ENCODE peak calls at places on chromosomes 5 and 9, in nine cellular contexts. One of them, this sample, is unnamed.
A peak's percentile ranks its signal among the peaks of the same experiment; 100 is the strongest.

GRCh38 chr5:160064441-160064840 is 54.8 kb downstream of the PWWP2A start:
- DNase-seq in AG09319: no peak
- DNase-seq in cardiac muscle cell: no peak
- DNase-seq in HFF-Myc: no peak
- DNase-seq in kidney epithelial cell: no peak
- DNase-seq in left ventricle myocardium inferior: peak; percentile 26
- DNase-seq in GM12865: no peak
- DNase-seq in RWPE1: no peak
- DNase-seq in mucosa of descending colon: peak; percentile 85
- DNase-seq in this sample: no peak

GRCh38 chr9:98101868-98102273 is 17.2 kb downstream of the TRIM14 start:
- DNase-seq in AG09319: no peak
- DNase-seq in cardiac muscle cell: no peak
- DNase-seq in HFF-Myc: no peak
- DNase-seq in kidney epithelial cell: no peak
- DNase-seq in left ventricle myocardium inferior: no peak
- DNase-seq in GM12865: peak; percentile 98
- DNase-seq in RWPE1: no peak
- DNase-seq in mucosa of descending colon: peak; percentile 55
- DNase-seq in this sample: no peak

GRCh38 chr9:91119679-91120078 is 242.0 kb downstream of the AUH start:
- DNase-seq in AG09319: no peak
- DNase-seq in cardiac muscle cell: no peak
- DNase-seq in HFF-Myc: no peak
- DNase-seq in kidney epithelial cell: no peak
- DNase-seq in left ventricle myocardium inferior: no peak
- DNase-seq in GM12865: no peak
- DNase-seq in RWPE1: peak; percentile 81
- DNase-seq in mucosa of descending colon: no peak
- DNase-seq in this sample: no peak

GRCh38 chr5:176659440-176659839 is 12.2 kb downstream of the TSPAN17 start:
- DNase-seq in AG09319: no peak
- DNase-seq in cardiac muscle cell: no peak
- DNase-seq in HFF-Myc: no peak
- DNase-seq in kidney epithelial cell: no peak
- DNase-seq in left ventricle myocardium inferior: no peak
- DNase-seq in GM12865: no peak
- DNase-seq in RWPE1: no peak
- DNase-seq in mucosa of descending colon: no peak
- DNase-seq in this sample: no peak

GRCh38 chr5:121969660-121970295 is 8.0 kb downstream of the SRFBP1 start:
- DNase-seq in AG09319: no peak
- DNase-seq in cardiac muscle cell: no peak
- DNase-seq in HFF-Myc: no peak
- DNase-seq in kidney epithelial cell: no peak
- DNase-seq in left ventricle myocardium inferior: no peak
- DNase-seq in GM12865: no peak
- DNase-seq in RWPE1: no peak
- DNase-seq in mucosa of descending colon: no peak
- DNase-seq in this sample: no peak

GRCh38 chr5:176151286-176151685 is 86.9 kb upstream of the SIMC1 start:
- DNase-seq in AG09319: no peak
- DNase-seq in cardiac muscle cell: no peak
- DNase-seq in HFF-Myc: no peak
- DNase-seq in kidney epithelial cell: peak; percentile 21
- DNase-seq in left ventricle myocardium inferior: no peak
- DNase-seq in GM12865: no peak
- DNase-seq in RWPE1: no peak
- DNase-seq in mucosa of descending colon: no peak
- DNase-seq in this sample: no peak

GRCh38 chr9:114409103-114409780 is 21.5 kb upstream of the AKNA start:
- DNase-seq in AG09319: peak; percentile 11
- DNase-seq in cardiac muscle cell: no peak
- DNase-seq in HFF-Myc: no peak
- DNase-seq in kidney epithelial cell: no peak
- DNase-seq in left ventricle myocardium inferior: no peak
- DNase-seq in GM12865: peak; percentile 60
- DNase-seq in RWPE1: no peak
- DNase-seq in mucosa of descending colon: no peak
- DNase-seq in this sample: no peak

GRCh38 chr5:175795959-175796358 is 75.4 kb upstream of the CPLX2 start:
- DNase-seq in AG09319: no peak
- DNase-seq in cardiac muscle cell: no peak
- DNase-seq in HFF-Myc: no peak
- DNase-seq in kidney epithelial cell: no peak
- DNase-seq in left ventricle myocardium inferior: no peak
- DNase-seq in GM12865: no peak
- DNase-seq in RWPE1: no peak
- DNase-seq in mucosa of descending colon: no peak
- DNase-seq in this sample: no peak

GRCh38 chr5:119478781-119479180 is 26.5 kb downstream of the HSD17B4 start:
- DNase-seq in AG09319: no peak
- DNase-seq in cardiac muscle cell: no peak
- DNase-seq in HFF-Myc: no peak
- DNase-seq in kidney epithelial cell: no peak
- DNase-seq in left ventricle myocardium inferior: no peak
- DNase-seq in GM12865: no peak
- DNase-seq in RWPE1: peak; percentile 26
- DNase-seq in mucosa of descending colon: no peak
- DNase-seq in this sample: no peak

GRCh38 chr5:66551920-66552319 is 44.3 kb upstream of the MAST4 start:
- DNase-seq in AG09319: no peak
- DNase-seq in cardiac muscle cell: no peak
- DNase-seq in HFF-Myc: no peak
- DNase-seq in kidney epithelial cell: no peak
- DNase-seq in left ventricle myocardium inferior: no peak
- DNase-seq in GM12865: no peak
- DNase-seq in RWPE1: no peak
- DNase-seq in mucosa of descending colon: no peak
- DNase-seq in this sample: no peak

GRCh38 chr5:101948615-101949014 is 347.5 kb downstream of the SLCO4C1 start:
- DNase-seq in AG09319: no peak
- DNase-seq in cardiac muscle cell: no peak
- DNase-seq in HFF-Myc: no peak
- DNase-seq in kidney epithelial cell: no peak
- DNase-seq in left ventricle myocardium inferior: no peak
- DNase-seq in GM12865: no peak
- DNase-seq in RWPE1: no peak
- DNase-seq in mucosa of descending colon: no peak
- DNase-seq in this sample: no peak

GRCh38 chr5:111535879-111536549 is 23.7 kb upstream of the STARD4 start:
- DNase-seq in AG09319: no peak
- DNase-seq in cardiac muscle cell: no peak
- DNase-seq in HFF-Myc: no peak
- DNase-seq in kidney epithelial cell: no peak
- DNase-seq in left ventricle myocardium inferior: no peak
- DNase-seq in GM12865: no peak
- DNase-seq in RWPE1: no peak
- DNase-seq in mucosa of descending colon: no peak
- DNase-seq in this sample: no peak

GRCh38 chr5:107486489-107486888 is 184.2 kb downstream of the EFNA5 start:
- DNase-seq in AG09319: no peak
- DNase-seq in cardiac muscle cell: no peak
- DNase-seq in HFF-Myc: no peak
- DNase-seq in kidney epithelial cell: no peak
- DNase-seq in left ventricle myocardium inferior: no peak
- DNase-seq in GM12865: peak; percentile 88
- DNase-seq in RWPE1: peak; percentile 75
- DNase-seq in mucosa of descending colon: no peak
- DNase-seq in this sample: no peak

GRCh38 chr9:81980568-81980967 is 8.0 kb upstream of the SPATA31D1 start:
- DNase-seq in AG09319: no peak
- DNase-seq in cardiac muscle cell: no peak
- DNase-seq in HFF-Myc: peak; percentile 17
- DNase-seq in kidney epithelial cell: no peak
- DNase-seq in left ventricle myocardium inferior: no peak
- DNase-seq in GM12865: no peak
- DNase-seq in RWPE1: no peak
- DNase-seq in mucosa of descending colon: no peak
- DNase-seq in this sample: peak; percentile 19

GRCh38 chr5:61604626-61605025 is 272.6 kb downstream of the ZSWIM6 start:
- DNase-seq in AG09319: no peak
- DNase-seq in cardiac muscle cell: no peak
- DNase-seq in HFF-Myc: no peak
- DNase-seq in kidney epithelial cell: no peak
- DNase-seq in left ventricle myocardium inferior: no peak
- DNase-seq in GM12865: no peak
- DNase-seq in RWPE1: peak; percentile 36
- DNase-seq in mucosa of descending colon: no peak
- DNase-seq in this sample: no peak

GRCh38 chr5:170551622-170552021 is 47.8 kb downstream of the KCNIP1 start:
- DNase-seq in AG09319: no peak
- DNase-seq in cardiac muscle cell: no peak
- DNase-seq in HFF-Myc: no peak
- DNase-seq in kidney epithelial cell: no peak
- DNase-seq in left ventricle myocardium inferior: no peak
- DNase-seq in GM12865: no peak
- DNase-seq in RWPE1: no peak
- DNase-seq in mucosa of descending colon: no peak
- DNase-seq in this sample: no peak
- TF ChIP-seq CTCF in AG09319: no peak
- TF ChIP-seq CTCF in cardiac muscle cell: no peak
- TF ChIP-seq CTCF in HFF-Myc: no peak
- TF ChIP-seq CTCF in kidney epithelial cell: no peak
- TF ChIP-seq CTCF in left ventricle myocardium inferior: no peak
- TF ChIP-seq CTCF in GM12865: no peak
- TF ChIP-seq CTCF in RWPE1: no peak
- TF ChIP-seq CTCF in mucosa of descending colon: no peak
- TF ChIP-seq CTCF in this sample: no peak

DNA sequence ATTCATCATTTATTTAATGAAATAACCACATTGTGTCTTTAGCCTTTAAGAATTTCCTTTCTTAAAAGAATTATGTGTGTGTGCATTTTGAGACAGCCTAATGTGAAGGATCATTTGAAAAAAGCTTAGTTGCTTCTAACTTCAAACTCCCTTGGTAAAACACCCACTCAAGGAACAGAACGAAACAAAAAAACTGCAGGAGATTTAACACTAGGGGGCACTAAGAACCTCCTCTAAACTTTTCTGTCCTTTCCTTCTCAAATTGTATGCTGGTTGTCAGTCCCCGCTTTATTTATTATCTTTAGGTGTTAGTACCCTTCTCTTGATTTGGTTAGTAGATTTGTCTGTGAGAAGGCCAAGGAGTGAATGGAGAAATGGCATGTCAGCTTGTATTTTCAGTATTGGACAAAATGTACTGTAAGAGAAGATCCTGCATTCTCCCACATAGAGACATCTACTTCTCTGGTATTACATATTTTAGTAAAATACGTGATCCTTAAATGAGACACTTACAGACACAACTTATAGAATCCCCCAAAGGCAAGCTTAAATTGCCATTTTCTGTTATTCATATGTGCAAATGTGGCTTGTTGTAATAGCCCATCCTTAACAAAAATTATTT is 229.7 kb downstream of the MRPS30 start:
- DNase-seq in AG09319: no peak
- DNase-seq in cardiac muscle cell: peak; percentile 63
- DNase-seq in HFF-Myc: no peak
- DNase-seq in kidney epithelial cell: no peak
- DNase-seq in left ventricle myocardium inferior: no peak
- DNase-seq in GM12865: peak; percentile 59
- DNase-seq in RWPE1: peak; percentile 34
- DNase-seq in mucosa of descending colon: peak; percentile 10
- DNase-seq in this sample: no peak
- TF ChIP-seq CTCF in AG09319: peak; percentile 52
- TF ChIP-seq CTCF in cardiac muscle cell: peak; percentile 52
- TF ChIP-seq CTCF in HFF-Myc: peak; percentile 41
- TF ChIP-seq CTCF in kidney epithelial cell: peak; percentile 60
- TF ChIP-seq CTCF in left ventricle myocardium inferior: peak; percentile 76
- TF ChIP-seq CTCF in GM12865: peak; percentile 55
- TF ChIP-seq CTCF in RWPE1: peak; percentile 86
- TF ChIP-seq CTCF in mucosa of descending colon: no peak
- TF ChIP-seq CTCF in this sample: peak; percentile 54

GRCh38 chr5:172556971-172557461 is 84.0 kb upstream of the NEURL1B start:
- DNase-seq in AG09319: no peak
- DNase-seq in cardiac muscle cell: peak; percentile 72
- DNase-seq in HFF-Myc: no peak
- DNase-seq in kidney epithelial cell: no peak
- DNase-seq in left ventricle myocardium inferior: peak; percentile 59
- DNase-seq in GM12865: no peak
- DNase-seq in RWPE1: no peak
- DNase-seq in mucosa of descending colon: no peak
- DNase-seq in this sample: no peak
- TF ChIP-seq CTCF in AG09319: no peak
- TF ChIP-seq CTCF in cardiac muscle cell: no peak
- TF ChIP-seq CTCF in HFF-Myc: no peak
- TF ChIP-seq CTCF in kidney epithelial cell: no peak
- TF ChIP-seq CTCF in left ventricle myocardium inferior: peak; percentile 37
- TF ChIP-seq CTCF in GM12865: no peak
- TF ChIP-seq CTCF in RWPE1: no peak
- TF ChIP-seq CTCF in mucosa of descending colon: no peak
- TF ChIP-seq CTCF in this sample: no peak

GRCh38 chr9:127676636-127677035 is 30.2 kb upstream of the CFAP157 start:
- DNase-seq in AG09319: no peak
- DNase-seq in cardiac muscle cell: no peak
- DNase-seq in HFF-Myc: no peak
- DNase-seq in kidney epithelial cell: no peak
- DNase-seq in left ventricle myocardium inferior: no peak
- DNase-seq in GM12865: no peak
- DNase-seq in RWPE1: no peak
- DNase-seq in mucosa of descending colon: no peak
- DNase-seq in this sample: no peak

GRCh38 chr9:127680226-127680625 is 26.6 kb upstream of the CFAP157 start:
- DNase-seq in AG09319: no peak
- DNase-seq in cardiac muscle cell: no peak
- DNase-seq in HFF-Myc: no peak
- DNase-seq in kidney epithelial cell: no peak
- DNase-seq in left ventricle myocardium inferior: no peak
- DNase-seq in GM12865: no peak
- DNase-seq in RWPE1: no peak
- DNase-seq in mucosa of descending colon: no peak
- DNase-seq in this sample: no peak

GRCh38 chr9:127680846-127681245 is 25.9 kb upstream of the CFAP157 start:
- DNase-seq in AG09319: no peak
- DNase-seq in cardiac muscle cell: no peak
- DNase-seq in HFF-Myc: no peak
- DNase-seq in kidney epithelial cell: no peak
- DNase-seq in left ventricle myocardium inferior: no peak
- DNase-seq in GM12865: no peak
- DNase-seq in RWPE1: no peak
- DNase-seq in mucosa of descending colon: no peak
- DNase-seq in this sample: no peak

GRCh38 chr9:127682351-127683136 is 24.2 kb upstream of the CFAP157 start:
- DNase-seq in AG09319: no peak
- DNase-seq in cardiac muscle cell: no peak
- DNase-seq in HFF-Myc: no peak
- DNase-seq in kidney epithelial cell: no peak
- DNase-seq in left ventricle myocardium inferior: no peak
- DNase-seq in GM12865: no peak
- DNase-seq in RWPE1: no peak
- DNase-seq in mucosa of descending colon: no peak
- DNase-seq in this sample: no peak

DNA sequence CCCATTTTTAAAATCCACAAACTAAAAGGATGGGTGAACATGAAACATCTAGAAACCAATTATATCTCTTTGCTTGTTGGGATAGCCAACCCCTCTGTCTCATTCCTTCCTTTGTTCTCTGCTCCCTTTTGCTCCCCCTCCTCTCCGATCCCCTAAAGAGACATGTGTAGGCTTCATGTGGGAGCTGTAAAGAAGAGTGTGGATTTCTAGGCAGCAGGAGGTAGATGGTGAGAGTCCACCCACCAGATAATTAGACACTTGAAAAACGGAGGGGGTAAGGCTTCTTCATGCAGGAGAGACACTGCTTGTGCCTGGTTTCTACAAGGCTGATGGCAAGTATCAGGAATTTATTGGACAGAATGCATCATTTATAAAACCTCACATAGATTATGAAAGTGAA is 27.3 kb upstream of the CFAP157 start:
- DNase-seq in AG09319: no peak
- DNase-seq in cardiac muscle cell: no peak
- DNase-seq in HFF-Myc: no peak
- DNase-seq in kidney epithelial cell: no peak
- DNase-seq in left ventricle myocardium inferior: no peak
- DNase-seq in GM12865: no peak
- DNase-seq in RWPE1: no peak
- DNase-seq in mucosa of descending colon: no peak
- DNase-seq in this sample: no peak
- TF ChIP-seq CTCF in AG09319: no peak
- TF ChIP-seq CTCF in cardiac muscle cell: no peak
- TF ChIP-seq CTCF in HFF-Myc: no peak
- TF ChIP-seq CTCF in kidney epithelial cell: no peak
- TF ChIP-seq CTCF in left ventricle myocardium inferior: no peak
- TF ChIP-seq CTCF in GM12865: no peak
- TF ChIP-seq CTCF in RWPE1: no peak
- TF ChIP-seq CTCF in mucosa of descending colon: no peak
- TF ChIP-seq CTCF in this sample: no peak

This sample was measured in BJ.